ENCODE peak calls at places on chromosomes 6 and 20, in eight cellular contexts. I is Calu3, L is WERI-Rb-1, N is HCT116, M is uterus, W is HFFc6, Q is mesothelial cell of epicardium, J is osteocyte. A is an unnamed sample.

GRCh38 chr20:57618091-57618765 is 2.0 kb downstream of the ZBP1 start:
- DNase-seq in W (peak), I (peak), L (no peak), Q (no peak), M (no peak), J (no peak), N (peak), A (no peak)

GRCh38 chr20:63254237-63254535 is at the start of gene NKAIN4:
- DNase-seq in I (no peak), W (no peak), M (no peak), J (no peak), N (no peak), L (no peak), Q (no peak), A (no peak)

GRCh38 chr6:67131827-67132226 is 1424.8 kb upstream of the EYS start:
- DNase-seq in M (no peak), I (no peak), W (no peak), J (no peak), N (no peak), L (no peak), Q (no peak), A (no peak)

GRCh38 chr20:60467078-60467477 is 508.9 kb downstream of the CDH26 start:
- DNase-seq in N (no peak), W (no peak), Q (no peak), M (no peak), J (no peak), L (no peak), I (no peak), A (no peak)

GRCh38 chr6:161486326-161486725 is 212.5 kb upstream of the AGPAT4 start:
- DNase-seq in J (no peak), M (no peak), W (no peak), I (peak), L (no peak), N (peak), Q (no peak), A (no peak)

GRCh38 chr6:101079696-101080270 is 198.7 kb upstream of the ASCC3 start:
- DNase-seq in L (no peak), J (no peak), I (no peak), W (no peak), M (no peak), N (no peak), Q (no peak), A (no peak)

GRCh38 chr20:31933698-31934097 is 18.1 kb downstream of the PDRG1 start:
- DNase-seq in I (no peak), M (no peak), W (no peak), N (no peak), L (no peak), J (no peak), Q (no peak), A (no peak)

GRCh38 chr6:23021487-23021886 is 452.1 kb downstream of the HDGFL1 start:
- DNase-seq in N (no peak), L (no peak), J (no peak), W (no peak), M (no peak), I (no peak), Q (no peak), A (no peak)

GRCh38 chr6:148700047-148700712 is 46.6 kb upstream of the UST start:
- DNase-seq in N (no peak), W (no peak), J (no peak), M (no peak), L (no peak), I (no peak), Q (no peak), A (no peak)

GRCh38 chr6:159463440-159463839 is 229.6 kb downstream of the SOD2 start:
- DNase-seq in W (no peak), J (no peak), N (peak), Q (no peak), L (no peak), M (no peak), I (no peak), A (no peak)

GRCh38 chr20:54231006-54231405 is 23.1 kb downstream of the PFDN4 start:
- DNase-seq in N (no peak), I (no peak), M (no peak), W (no peak), J (no peak), L (no peak), Q (no peak), A (no peak)

GRCh38 chr6:109009761-109010612 is 84.7 kb downstream of the SESN1 start:
- DNase-seq in Q (no peak), M (no peak), N (no peak), I (no peak), J (no peak), W (no peak), L (no peak), A (no peak)

GRCh38 chr6:108114861-108115597 is 40.5 kb upstream of the OSTM1 start:
- DNase-seq in N (no peak), I (peak), W (peak), J (no peak), L (no peak), Q (peak), M (no peak), A (peak)

GRCh38 chr6:22146581-22147468 is 150.0 kb downstream of the PRL start:
- DNase-seq in N (no peak), M (no peak), W (peak), J (no peak), L (no peak), Q (no peak), I (no peak), A (no peak)

GRCh38 chr6:139894271-139894670 is 519.8 kb upstream of the CITED2 start:
- DNase-seq in J (no peak), I (no peak), M (no peak), N (no peak), W (no peak), Q (no peak), L (no peak), A (no peak)

GRCh38 chr20:11302436-11302835 is 615.3 kb upstream of the BTBD3 start:
- DNase-seq in M (no peak), I (no peak), J (no peak), W (peak), N (no peak), Q (no peak), L (no peak), A (no peak)

GRCh38 chr6:38387461-38387860 is 252.3 kb downstream of the BTBD9 start:
- DNase-seq in J (no peak), L (no peak), M (no peak), W (no peak), I (no peak), Q (no peak), N (no peak), A (no peak)

GRCh38 chr6:90156861-90157260 is 139.8 kb downstream of the BACH2 start:
- DNase-seq in I (no peak), Q (no peak), N (no peak), W (no peak), M (no peak), J (no peak), L (no peak), A (no peak)

GRCh38 chr20:63534427-63534830 is 2.7 kb downstream of the PTK6 start:
- DNase-seq in Q (no peak), M (no peak), L (no peak), W (no peak), I (no peak), N (no peak), J (no peak), A (peak)

GRCh38 chr6:166637806-166638458 is 10.9 kb upstream of the RPS6KA2 start:
- DNase-seq in L (no peak), I (no peak), Q (no peak), M (no peak), N (no peak), W (no peak), J (no peak), A (no peak)

GRCh38 chr6:166638566-166638965 is 11.5 kb upstream of the RPS6KA2 start:
- DNase-seq in W (no peak), I (no peak), Q (no peak), L (no peak), N (no peak), M (no peak), J (no peak), A (no peak)

GRCh38 chr6:166639921-166640320 is 12.9 kb upstream of the RPS6KA2 start:
- DNase-seq in I (no peak), M (no peak), W (no peak), Q (no peak), N (no peak), J (no peak), L (no peak), A (no peak)

GRCh38 chr6:166642646-166643045 is 15.6 kb upstream of the RPS6KA2 start:
- DNase-seq in M (no peak), L (no peak), I (no peak), J (no peak), W (no peak), N (no peak), Q (no peak), A (no peak)

GRCh38 chr6:166640342-166641043 is 13.4 kb upstream of the RPS6KA2 start:
- DNase-seq in Q (no peak), L (no peak), M (no peak), W (no peak), N (no peak), I (peak), J (no peak), A (no peak)
- TF ChIP-seq CTCF in Q (no peak), L (no peak), M (no peak), W (no peak), N (no peak), I (no peak), J (no peak), A (no peak)

DNA sequence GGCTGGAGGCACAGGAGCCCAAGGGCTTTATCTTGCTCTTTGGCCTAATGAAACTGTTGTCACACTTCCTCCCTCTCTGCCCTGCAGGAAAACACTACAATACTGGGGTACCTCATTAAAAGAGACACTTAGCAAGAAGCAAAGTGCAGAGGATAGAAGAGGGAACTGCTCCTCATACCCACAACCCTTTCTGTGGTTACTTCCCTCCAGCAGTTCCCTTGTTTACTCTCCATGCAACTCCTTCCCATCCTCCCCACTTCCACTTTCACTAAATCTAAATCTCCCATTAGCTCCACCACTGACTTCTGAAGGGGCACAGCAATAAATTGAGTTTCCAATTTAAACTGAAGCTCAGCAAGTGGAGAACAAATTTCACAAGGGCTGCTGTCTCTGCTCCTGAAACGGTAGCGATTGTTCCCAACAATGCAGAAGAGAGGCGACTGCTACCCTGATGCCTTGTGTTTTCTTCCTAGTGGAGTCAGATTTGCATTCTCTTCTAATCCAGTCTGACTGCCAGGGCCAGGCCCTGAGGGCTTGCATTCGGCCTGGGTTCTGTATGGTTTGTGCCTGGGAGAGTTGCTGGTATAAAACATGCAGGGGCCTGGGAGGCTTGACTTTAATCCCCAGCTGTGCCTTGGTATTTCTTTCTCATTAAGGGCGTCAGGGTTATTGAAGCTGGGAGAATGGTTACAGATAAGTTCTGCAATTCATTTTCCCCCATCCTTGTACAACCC is 454.7 kb downstream of the TFAP2B start:
- DNase-seq in I (no peak), Q (no peak), M (no peak), J (no peak), W (no peak), N (no peak), L (peak), A (no peak)
- TF ChIP-seq CTCF in I (no peak), Q (no peak), M (no peak), J (no peak), W (no peak), N (no peak), L (no peak), A (no peak)

GRCh38 chr6:150670311-150670710 is 70.6 kb downstream of the PLEKHG1 start:
- DNase-seq in J (no peak), W (no peak), I (no peak), N (no peak), M (no peak), L (no peak), Q (no peak), A (no peak)
- TF ChIP-seq CTCF in J (no peak), W (no peak), I (no peak), N (peak), M (no peak), L (no peak), Q (no peak), A (no peak)

GRCh38 chr6:155349956-155350355 is 35.7 kb upstream of the TFB1M start:
- DNase-seq in L (no peak), M (no peak), W (no peak), J (no peak), N (no peak), Q (no peak), I (no peak), A (no peak)

GRCh38 chr6:155349129-155349528 is 34.8 kb upstream of the TFB1M start:
- DNase-seq in I (no peak), N (no peak), W (peak), J (no peak), Q (no peak), M (no peak), L (no peak), A (no peak)

GRCh38 chr6:155344341-155345006 is 30.2 kb upstream of the TFB1M start:
- DNase-seq in I (no peak), N (no peak), J (no peak), L (no peak), Q (no peak), M (no peak), W (no peak), A (no peak)

GRCh38 chr6:155347800-155348199 is 33.5 kb upstream of the TFB1M start:
- DNase-seq in N (no peak), L (no peak), I (no peak), Q (no peak), M (no peak), W (no peak), J (no peak), A (no peak)

GRCh38 chr6:155346957-155347356 is 32.7 kb upstream of the TFB1M start:
- DNase-seq in I (no peak), J (no peak), Q (no peak), L (no peak), M (no peak), N (no peak), W (no peak), A (no peak)
- TF ChIP-seq CTCF in I (no peak), J (no peak), Q (no peak), L (no peak), M (no peak), N (no peak), W (no peak), A (no peak)

GRCh38 chr6:37201726-37202125 is 31.8 kb downstream of the PIM1 start:
- DNase-seq in W (no peak), L (no peak), N (no peak), J (no peak), Q (no peak), M (no peak), I (no peak), A (no peak)
- TF ChIP-seq CTCF in W (no peak), L (no peak), N (no peak), J (no peak), Q (no peak), M (no peak), I (no peak), A (no peak)

DNA sequence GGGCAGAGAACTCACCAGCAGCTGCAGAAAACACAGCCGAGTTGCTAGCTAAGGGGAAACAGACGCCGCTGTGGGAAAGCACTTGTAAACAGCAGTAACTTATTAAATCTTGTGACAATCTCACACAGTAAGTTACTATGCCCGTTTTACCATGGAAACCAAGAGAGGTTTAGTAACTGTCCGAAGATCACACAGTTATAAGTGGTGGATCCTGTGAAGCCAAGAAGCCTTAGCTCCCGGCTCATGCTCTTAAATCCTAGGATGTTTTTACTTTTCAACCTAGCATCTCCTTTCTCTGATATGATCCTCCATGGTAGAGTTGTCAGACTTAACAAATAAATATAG is 1.5 kb upstream of the SULF2 start:
- DNase-seq in J (no peak), L (no peak), W (no peak), Q (no peak), N (no peak), I (no peak), M (no peak), A (no peak)
- TF ChIP-seq CTCF in J (no peak), L (no peak), W (peak), Q (no peak), N (no peak), I (no peak), M (no peak), A (no peak)

DNA sequence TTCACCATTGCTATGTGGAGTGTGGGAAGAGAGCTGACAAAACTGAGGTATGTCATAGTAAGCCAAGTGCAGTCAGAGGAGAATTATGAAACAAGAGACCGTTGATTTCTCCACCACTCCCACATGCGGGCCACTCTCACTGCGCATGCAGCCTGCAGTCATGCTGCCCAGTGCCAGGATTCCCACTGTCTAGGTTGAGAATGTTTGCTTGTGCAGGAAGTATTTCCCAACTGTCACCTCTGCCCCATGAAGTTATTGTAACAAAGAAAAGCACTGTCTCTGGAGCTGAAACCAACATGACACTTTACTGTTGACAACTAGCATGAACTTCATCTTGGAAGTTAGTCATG is 18.7 kb upstream of the SFT2D1 start:
- DNase-seq in N (no peak), J (no peak), W (no peak), L (no peak), I (peak), Q (no peak), M (no peak), A (no peak)
- TF ChIP-seq CTCF in N (no peak), J (no peak), W (no peak), L (no peak), I (no peak), Q (no peak), M (no peak), A (no peak)

GRCh38 chr6:142942805-142943227 is 2.2 kb downstream of the HIVEP2 start:
- DNase-seq in L (no peak), W (peak), N (no peak), I (no peak), M (no peak), J (no peak), Q (no peak), A (no peak)
- TF ChIP-seq CTCF in L (no peak), W (peak), N (peak), I (no peak), M (peak), J (peak), Q (peak), A (no peak)

GRCh38 chr6:136290406-136291010 is 862 bp upstream of the BCLAF1 start:
- DNase-seq in N (peak), W (peak), L (peak), Q (no peak), I (peak), J (peak), M (peak), A (peak)

GRCh38 chr6:136289579-136290405 is at the start of gene BCLAF1:
- DNase-seq in N (peak), Q (peak), L (peak), J (peak), W (peak), M (peak), I (peak), A (peak)

GRCh38 chr6:136284909-136285308 is 4.7 kb downstream of the BCLAF1 start:
- DNase-seq in M (no peak), L (no peak), I (no peak), W (peak), J (no peak), Q (no peak), N (no peak), A (no peak)

GRCh38 chr6:136289327-136289578 is 393 bp downstream of the BCLAF1 start:
- DNase-seq in Q (peak), I (peak), L (peak), N (peak), M (peak), J (peak), W (peak), A (peak)

DNA sequence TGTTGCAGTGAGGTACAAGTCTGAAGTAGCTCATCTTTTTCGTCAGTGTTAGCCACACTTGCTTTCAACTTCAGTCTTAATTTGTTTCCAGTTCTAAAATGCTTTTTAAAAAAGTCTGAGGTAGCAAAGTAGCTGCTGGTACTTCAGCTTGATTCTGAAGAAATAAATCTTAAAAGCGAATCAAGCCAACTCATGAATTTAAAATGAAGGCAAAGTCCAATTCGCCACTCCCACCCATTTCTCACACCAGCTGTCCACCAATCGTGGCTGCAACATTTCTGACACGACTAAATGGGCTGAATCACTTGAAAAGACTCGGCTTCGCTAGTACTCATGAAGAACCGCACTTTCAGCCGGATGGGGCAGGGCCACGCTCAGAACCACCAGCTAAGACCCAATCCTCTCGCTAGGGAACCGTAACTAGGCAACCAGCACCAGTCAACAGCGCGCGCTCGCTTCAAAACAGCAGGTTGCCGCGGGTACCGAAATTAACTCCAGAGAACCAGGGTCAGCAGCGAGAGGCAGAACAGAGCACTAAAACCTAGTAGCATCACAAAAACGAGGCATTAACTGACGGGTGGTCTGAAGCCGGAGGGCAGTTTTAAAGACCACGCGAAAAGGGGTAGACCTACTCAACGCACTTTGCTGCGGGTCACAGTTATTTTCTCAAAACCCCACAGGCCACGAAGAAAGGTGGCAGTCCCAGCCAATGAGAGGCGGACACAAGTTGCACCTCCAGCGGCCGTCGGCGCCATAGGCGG is 900 bp downstream of the BCLAF1 start:
- DNase-seq in W (peak), I (peak), Q (no peak), N (peak), M (peak), J (peak), L (peak), A (peak)
- TF ChIP-seq CTCF in W (no peak), I (peak), Q (no peak), N (peak), M (no peak), J (no peak), L (peak), A (no peak)

GRCh38 chr6:43608310-43608763 is 20.7 kb downstream of the GTPBP2 start:
- DNase-seq in N (peak), Q (peak), J (peak), I (peak), W (peak), M (peak), L (peak), A (peak)
- TF ChIP-seq CTCF in N (peak), Q (peak), J (peak), I (peak), W (peak), M (peak), L (peak), A (peak)